ENCODE peak calls at places on chromosomes 12 and 14, in eight cellular contexts. C is heart left ventricle, K is heart right ventricle, T is thoracic aorta, Z is aorta, P is fibroblast of lung, I is GM12878, D is lung. O is an unnamed sample.

GRCh38 chr12:115506822-115507629 is 770.5 kb downstream of the MED13L start:
- DNase-seq in K (no peak), Z (no peak), I (no peak), P (no peak), C (no peak), D (no peak), T (no peak), O (peak)

GRCh38 chr12:110370732-110371141 is 32.8 kb downstream of the ANAPC7 start:
- DNase-seq in Z (no peak), K (no peak), P (no peak), I (no peak), C (no peak), T (no peak), D (no peak), O (no peak)

GRCh38 chr12:7667025-7667575 is 1.4 kb upstream of the APOBEC1 start:
- DNase-seq in Z (no peak), T (no peak), I (no peak), D (no peak), C (no peak), K (no peak), P (no peak), O (no peak)

GRCh38 chr12:20549115-20549719 is 145.9 kb upstream of the SLCO1C1 start:
- DNase-seq in T (no peak), D (no peak), P (peak), C (peak), Z (peak), I (no peak), K (peak), O (peak)

GRCh38 chr14:95519699-95520098 is 3.2 kb upstream of the SYNE3 start:
- DNase-seq in D (peak), Z (peak), C (peak), K (peak), I (no peak), P (peak), T (no peak), O (no peak)

GRCh38 chr12:93784339-93785086 is 107.3 kb downstream of the CRADD start:
- DNase-seq in T (no peak), P (peak), C (peak), I (no peak), K (peak), D (no peak), Z (no peak), O (peak)

GRCh38 chr14:90093942-90094595 is 32.3 kb downstream of the KCNK13 start:
- DNase-seq in Z (no peak), T (no peak), P (peak), I (no peak), K (no peak), C (no peak), D (no peak), O (no peak)

GRCh38 chr12:92974759-92975158 is 45.7 kb upstream of the EEA1 start:
- DNase-seq in K (no peak), C (no peak), I (no peak), D (no peak), P (no peak), T (no peak), Z (no peak), O (no peak)

GRCh38 chr14:69346710-69347109 is 51.4 kb downstream of the ERH start:
- DNase-seq in P (peak), K (peak), D (no peak), I (no peak), T (no peak), C (peak), Z (peak), O (peak)

GRCh38 chr14:78310263-78310662 is 140.1 kb downstream of the NRXN3 start:
- DNase-seq in P (no peak), D (no peak), I (no peak), K (no peak), T (no peak), C (no peak), Z (no peak), O (no peak)

GRCh38 chr12:52354197-52354596 is 13.1 kb downstream of the KRT85 start:
- DNase-seq in C (no peak), I (no peak), P (no peak), Z (no peak), T (no peak), K (no peak), D (no peak), O (no peak)

GRCh38 chr14:102418169-102418852 is 55.6 kb downstream of the TECPR2 start:
- DNase-seq in K (no peak), D (no peak), I (no peak), P (no peak), Z (peak), T (no peak), C (no peak), O (peak)

GRCh38 chr12:75364918-75365317 is 26.0 kb upstream of the GLIPR1L2 start:
- DNase-seq in Z (no peak), K (peak), C (no peak), T (no peak), I (no peak), D (no peak), P (peak), O (no peak)

GRCh38 chr14:68774771-68775613 is 17.9 kb downstream of the ZFP36L1 start:
- DNase-seq in I (no peak), D (no peak), Z (peak), T (no peak), P (no peak), K (no peak), C (peak), O (no peak)

GRCh38 chr12:75908961-75909699 is 122.4 kb downstream of the PHLDA1 start:
- DNase-seq in T (peak), P (peak), K (peak), C (peak), D (peak), I (no peak), Z (peak), O (no peak)

GRCh38 chr12:103858953-103859601 is 18.0 kb upstream of the NT5DC3 start:
- DNase-seq in I (no peak), D (peak), Z (peak), T (peak), P (peak), K (peak), C (peak), O (no peak)

GRCh38 chr14:22536853-22537338 is 52.1 kb downstream of the DAD1 start:
- DNase-seq in C (peak), P (peak), Z (peak), I (peak), D (peak), K (peak), T (peak), O (no peak)

GRCh38 chr12:52645120-52645761 is 6.8 kb downstream of the KRT2 start:
- DNase-seq in K (no peak), T (no peak), Z (no peak), P (no peak), D (peak), I (no peak), C (no peak), O (no peak)

GRCh38 chr12:121175383-121176119 is 34.4 kb upstream of the P2RX4 start:
- DNase-seq in P (no peak), I (no peak), K (no peak), C (no peak), Z (no peak), T (no peak), D (no peak), O (no peak)

GRCh38 chr14:51938137-51938536 is 51.2 kb upstream of the RTRAF start:
- DNase-seq in D (no peak), T (no peak), P (no peak), C (no peak), I (no peak), K (no peak), Z (no peak), O (no peak)

GRCh38 chr12:100267603-100268281 is 765 bp downstream of the SCYL2 start:
- DNase-seq in K (peak), T (no peak), Z (no peak), P (peak), D (peak), C (peak), I (no peak), O (peak)

GRCh38 chr12:114670257-114670955 is 13.6 kb downstream of the TBX3 start:
- DNase-seq in I (no peak), K (no peak), T (no peak), D (no peak), C (no peak), P (peak), Z (no peak), O (no peak)

GRCh38 chr12:2487278-2487677 is 307.5 kb upstream of the FKBP4 start:
- DNase-seq in I (no peak), P (no peak), Z (no peak), T (no peak), C (no peak), D (no peak), K (no peak), O (no peak)

GRCh38 chr12:56197921-56198635 is 8.8 kb upstream of the SMARCC2 start:
- DNase-seq in K (no peak), P (no peak), Z (no peak), C (no peak), D (no peak), I (no peak), T (no peak), O (no peak)

GRCh38 chr12:62732861-62733427 is 202.0 kb downstream of the PPM1H start:
- DNase-seq in D (no peak), K (no peak), P (peak), I (no peak), T (no peak), Z (no peak), C (no peak), O (no peak)
- H3K27ac ChIP-seq in D (no peak), K (no peak), P (peak), I (no peak), T (no peak), Z (no peak), C (no peak), O (no peak)

DNA sequence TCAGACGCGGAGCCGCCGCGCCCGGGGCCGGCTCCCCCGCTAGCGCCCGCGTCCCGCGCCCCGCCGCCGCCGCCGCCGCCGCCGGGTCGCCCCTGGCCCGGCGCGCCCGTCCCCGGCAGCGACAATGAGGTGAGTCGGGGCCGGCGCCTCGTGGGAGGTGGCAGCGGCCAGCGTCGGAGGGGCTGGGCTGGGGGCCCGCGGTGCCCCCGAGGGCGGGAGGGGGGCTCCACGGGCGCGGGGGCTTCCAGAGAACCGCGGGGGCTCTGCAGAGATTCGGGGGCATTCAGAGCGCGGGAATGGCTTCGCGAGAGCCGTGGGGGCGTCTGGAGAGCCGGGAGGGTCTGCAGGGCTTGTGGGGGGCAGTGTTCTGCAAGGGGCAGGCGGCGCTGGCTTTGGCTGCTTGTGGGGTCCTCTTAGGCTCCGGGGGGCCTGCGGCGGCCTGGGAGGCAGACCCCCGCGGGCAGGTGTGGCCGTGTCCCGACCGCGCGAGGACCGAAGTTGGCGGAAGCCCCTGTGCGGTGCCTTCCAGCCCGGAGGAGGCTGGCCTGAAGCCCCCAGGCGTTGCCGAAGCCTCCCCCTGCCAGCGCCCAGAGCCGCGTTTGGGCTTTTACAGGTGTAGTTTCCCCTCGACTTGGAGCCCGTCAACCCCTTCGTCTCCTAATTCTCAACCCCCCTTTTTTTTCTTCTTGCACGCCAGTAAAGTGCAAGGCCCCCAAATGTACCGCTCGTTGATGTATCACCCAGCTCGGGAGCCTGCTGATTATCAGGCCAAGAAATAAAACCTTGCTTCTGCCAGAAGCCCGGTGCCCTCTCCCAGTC is 93.1 kb upstream of the EVL start:
- DNase-seq in D (no peak), T (no peak), P (no peak), Z (no peak), C (no peak), I (no peak), K (no peak), O (peak)
- H3K27ac ChIP-seq in D (peak), T (no peak), P (peak), Z (no peak), C (peak), I (no peak), K (no peak), O (peak)

GRCh38 chr14:24436355-24437019 is 6.1 kb downstream of the SDR39U1 start:
- DNase-seq in K (peak), D (no peak), T (no peak), C (no peak), P (peak), Z (no peak), I (no peak), O (peak)

GRCh38 chr14:24437020-24437735 is 5.4 kb downstream of the SDR39U1 start:
- DNase-seq in C (no peak), I (no peak), T (no peak), P (no peak), Z (no peak), D (no peak), K (no peak), O (peak)

GRCh38 chr14:24434676-24435075 is 4.9 kb downstream of the KHNYN start:
- DNase-seq in C (no peak), K (no peak), P (no peak), T (no peak), D (no peak), I (no peak), Z (no peak), O (no peak)

GRCh38 chr14:24435192-24435810 is 5.5 kb downstream of the KHNYN start:
- DNase-seq in T (no peak), Z (no peak), K (no peak), I (no peak), P (no peak), C (no peak), D (no peak), O (no peak)

DNA sequence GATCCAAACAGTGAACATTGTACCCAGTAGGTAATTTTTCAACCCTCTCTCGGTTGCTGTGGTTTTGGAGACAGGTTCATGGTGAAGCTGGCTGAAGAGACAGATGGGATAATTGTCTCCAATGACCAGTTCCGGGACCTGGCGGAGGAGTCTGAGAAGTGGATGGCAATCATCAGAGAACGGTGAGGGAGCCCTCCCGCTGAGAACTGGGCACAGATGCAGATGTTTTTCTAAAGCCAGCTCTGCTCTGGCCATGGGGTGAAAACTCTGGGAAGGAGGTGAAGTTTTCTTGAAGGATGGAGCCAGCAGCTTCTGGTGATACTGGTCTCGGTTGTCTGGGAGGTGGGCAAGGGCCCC is 6.2 kb downstream of the KHNYN start:
- DNase-seq in D (no peak), P (no peak), K (no peak), Z (no peak), T (no peak), I (no peak), C (no peak), O (no peak)
- H3K27ac ChIP-seq in D (peak), P (no peak), K (no peak), Z (no peak), T (no peak), I (no peak), C (peak), O (no peak)

GRCh38 chr14:31181271-31181670 is 26.3 kb downstream of the HECTD1 start:
- DNase-seq in D (no peak), C (no peak), Z (no peak), T (no peak), P (no peak), I (no peak), K (no peak), O (no peak)
- H3K27ac ChIP-seq in D (no peak), C (no peak), Z (no peak), T (no peak), P (no peak), I (no peak), K (no peak), O (no peak)

GRCh38 chr12:80442426-80443222 is 1.4 kb upstream of the PTPRQ start:
- DNase-seq in T (no peak), C (no peak), P (peak), K (no peak), I (no peak), D (no peak), Z (no peak), O (no peak)

GRCh38 chr12:80443974-80444666 is at the start of gene PTPRQ:
- DNase-seq in D (no peak), I (no peak), Z (no peak), T (no peak), C (no peak), P (peak), K (no peak), O (no peak)

GRCh38 chr12:80441921-80442320 is 2.1 kb upstream of the PTPRQ start:
- DNase-seq in I (no peak), T (no peak), K (no peak), C (no peak), P (peak), D (no peak), Z (no peak), O (no peak)

GRCh38 chr12:80445083-80445482 is 1.0 kb downstream of the PTPRQ start:
- DNase-seq in K (no peak), Z (no peak), I (no peak), C (no peak), D (no peak), T (no peak), P (peak), O (no peak)
- H3K27ac ChIP-seq in K (no peak), Z (no peak), I (no peak), C (no peak), D (no peak), T (no peak), P (peak), O (no peak)

O was measured in WERI-Rb-1.